ENCODE peak calls at places on chromosome 9, in five cellular contexts. K, S, Y, G and C are unnamed samples.

GRCh38 chr9:6114424-6114823 is 99.0 kb upstream of the RANBP6 start:
- DNase-seq in Y (no peak), K (no peak), S (no peak), G (no peak), C (no peak)

GRCh38 chr9:6646028-6646636 is 603 bp upstream of the GLDC start:
- DNase-seq in S (peak), K (peak), Y (no peak), G (peak), C (peak)

GRCh38 chr9:2838356-2838983 is 5.4 kb downstream of the PUM3 start:
- DNase-seq in S (no peak), G (no peak), K (no peak), Y (no peak), C (no peak)

GRCh38 chr9:28999806-29000205 is 1426.5 kb upstream of the C9orf72 start:
- DNase-seq in G (no peak), K (no peak), S (no peak), Y (no peak), C (no peak)

GRCh38 chr9:25224309-25224708 is 453.9 kb downstream of the TUSC1 start:
- DNase-seq in G (no peak), Y (no peak), S (no peak), K (no peak), C (no peak)

GRCh38 chr9:127915801-127916664 is 808 bp downstream of the ST6GALNAC4 start:
- DNase-seq in G (peak), S (no peak), K (no peak), Y (no peak), C (no peak)

GRCh38 chr9:18452276-18452675 is 21.7 kb upstream of the ADAMTSL1 start:
- DNase-seq in G (no peak), Y (no peak), K (no peak), S (no peak), C (no peak)

GRCh38 chr9:7368410-7369292 is 430.9 kb downstream of the DMAC1 start:
- DNase-seq in Y (peak), G (no peak), S (peak), K (no peak), C (no peak)

GRCh38 chr9:93684806-93685553 is 108.6 kb downstream of the PHF2 start:
- DNase-seq in K (no peak), G (no peak), S (peak), Y (peak), C (no peak)